ENCODE peak calls at places on chromosomes 1 and 21, in eight cellular contexts. B, O, M, Y, K, N, Z and R are unnamed samples. For H3K4me1, the result is how much of the 10 kb centered on the place peaks cover.

GRCh38 chr1:113542221-113542701 is 151.9 kb downstream of the MAGI3 start:
- DNase-seq in B (no peak), O (peak), M (no peak), Y (no peak), K (no peak), N (peak), Z (no peak), R (no peak)

GRCh38 chr1:48332115-48332514 is 109.6 kb downstream of the SLC5A9 start:
- DNase-seq in B (no peak), O (no peak), M (no peak), Y (no peak), K (no peak), N (no peak), Z (no peak), R (no peak)

GRCh38 chr1:22751124-22751531 is 40.5 kb downstream of the EPHB2 start:
- DNase-seq in B (peak), O (no peak), M (no peak), Y (no peak), K (no peak), N (no peak), Z (no peak), R (no peak)

GRCh38 chr21:26070822-26071425 is 99.6 kb downstream of the APP start:
- DNase-seq in B (no peak), O (no peak), M (no peak), Y (no peak), K (peak), N (no peak), Z (no peak), R (no peak)

GRCh38 chr1:67889940-67890567 is 56.8 kb upstream of the GNG12 start:
- DNase-seq in B (no peak), O (peak), M (peak), Y (no peak), K (no peak), N (no peak), Z (no peak), R (no peak)

GRCh38 chr1:154735061-154735800 is 127.2 kb upstream of the ADAR start:
- DNase-seq in B (no peak), O (no peak), M (no peak), Y (no peak), K (no peak), N (no peak), Z (no peak), R (no peak)

GRCh38 chr1:16967095-16967567 is 13.3 kb downstream of the MFAP2 start:
- DNase-seq in B (no peak), O (peak), M (no peak), Y (no peak), K (no peak), N (peak), Z (peak), R (peak)

GRCh38 chr21:42258885-42259407 is 40.0 kb downstream of the ABCG1 start:
- DNase-seq in B (no peak), O (no peak), M (no peak), Y (no peak), K (no peak), N (no peak), Z (no peak), R (no peak)

GRCh38 chr1:16112558-16113555 is 39.4 kb upstream of the FAM131C start:
- DNase-seq in B (peak), O (peak), M (peak), Y (no peak), K (no peak), N (peak), Z (peak), R (peak)

GRCh38 chr1:207702317-207702716 is 49.5 kb upstream of the CD46 start:
- DNase-seq in B (no peak), O (no peak), M (no peak), Y (no peak), K (no peak), N (no peak), Z (no peak), R (no peak)

GRCh38 chr1:85454214-85454613 is 10.7 kb downstream of the DDAH1 start:
- DNase-seq in B (no peak), O (no peak), M (no peak), Y (no peak), K (no peak), N (no peak), Z (no peak), R (no peak)

GRCh38 chr1:174740248-174740990 is 259.3 kb upstream of the CACYBP start:
- DNase-seq in B (no peak), O (no peak), M (no peak), Y (no peak), K (no peak), N (no peak), Z (no peak), R (no peak)

GRCh38 chr1:204872262-204872881 is 1.7 kb downstream of the NFASC start:
- DNase-seq in B (no peak), O (no peak), M (no peak), Y (no peak), K (no peak), N (no peak), Z (no peak), R (no peak)

GRCh38 chr1:246149543-246149942 is 357.5 kb downstream of the SMYD3 start:
- DNase-seq in B (no peak), O (no peak), M (no peak), Y (no peak), K (no peak), N (no peak), Z (no peak), R (no peak)

GRCh38 chr1:203033917-203034316 is 7.6 kb downstream of the PPFIA4 start:
- DNase-seq in B (no peak), O (peak), M (no peak), Y (no peak), K (no peak), N (no peak), Z (peak), R (no peak)

GRCh38 chr1:229848762-229849677 is 218.0 kb upstream of the GALNT2 start:
- DNase-seq in B (peak), O (no peak), M (peak), Y (no peak), K (peak), N (no peak), Z (no peak), R (no peak)

GRCh38 chr1:215672482-215672881 is 105.4 kb downstream of the KCTD3 start:
- DNase-seq in B (no peak), O (no peak), M (no peak), Y (no peak), K (no peak), N (no peak), Z (no peak), R (no peak)

GRCh38 chr1:8351693-8352470 is 34.0 kb downstream of the SLC45A1 start:
- DNase-seq in B (peak), O (no peak), M (peak), Y (peak), K (peak), N (no peak), Z (no peak), R (peak)

GRCh38 chr1:206023682-206024081 is at the start of gene CTSE:
- DNase-seq in B (no peak), O (peak), M (no peak), Y (no peak), K (no peak), N (no peak), Z (no peak), R (no peak)

GRCh38 chr21:21156919-21157318 is 158.7 kb downstream of the NCAM2 start:
- DNase-seq in B (no peak), O (no peak), M (no peak), Y (no peak), K (no peak), N (no peak), Z (no peak), R (no peak)

DNA sequence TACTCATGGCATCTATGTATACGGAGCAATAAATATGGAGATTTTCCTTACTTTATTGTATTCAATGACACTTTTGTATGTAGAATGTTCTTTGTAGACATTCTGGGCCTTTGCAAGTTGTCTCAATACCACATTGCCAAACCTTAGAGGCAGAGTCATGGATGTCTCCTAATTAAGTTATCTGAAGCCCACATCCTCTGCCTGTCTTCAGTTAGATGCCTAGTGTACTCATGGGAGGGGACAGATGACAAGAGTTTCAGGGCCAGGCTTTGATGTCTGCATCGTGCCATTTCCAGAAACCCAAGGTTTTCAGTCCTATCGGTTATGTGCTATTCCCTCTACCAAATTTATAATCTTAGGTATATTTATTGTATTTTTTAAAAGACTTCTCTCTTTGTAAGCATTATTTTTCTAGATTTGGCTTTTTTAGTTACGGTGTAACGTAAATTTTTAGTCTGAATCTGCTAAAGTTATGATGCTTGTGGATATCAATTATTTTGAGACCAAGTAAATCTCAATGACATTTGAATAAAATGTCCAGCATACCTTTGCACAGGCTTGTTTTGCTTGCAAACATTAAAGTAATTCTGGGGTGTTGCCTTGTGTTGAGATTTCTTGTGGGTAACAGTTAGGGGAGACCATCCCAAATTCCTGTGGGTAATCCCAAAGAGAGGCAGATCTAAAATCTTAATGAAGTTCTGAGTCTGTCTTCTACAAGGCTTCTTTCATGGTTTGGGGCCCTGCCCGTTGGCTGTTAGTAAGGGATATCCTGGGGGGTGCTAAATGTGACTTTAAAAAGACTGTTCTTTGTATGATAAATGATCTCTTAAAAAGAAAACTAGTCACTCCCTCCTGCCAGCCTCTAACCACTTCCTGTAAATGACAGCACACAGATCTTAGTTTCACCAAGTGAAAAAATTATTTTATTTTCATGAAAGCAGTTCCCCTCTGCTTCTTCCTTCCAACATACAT is 8.0 kb upstream of the MACF1 start:
- DNase-seq in B (no peak), O (no peak), M (peak), Y (no peak), K (peak), N (no peak), Z (no peak), R (no peak)
- H3K4me1 ChIP-seq in B (under half), O (half or more), M (under half), Y (half or more), K (half or more), N (under half), Z (under half), R (under half)

GRCh38 chr1:11529330-11529729 is 50.4 kb downstream of the DISP3 start:
- DNase-seq in B (no peak), O (peak), M (no peak), Y (no peak), K (no peak), N (peak), Z (no peak), R (no peak)

GRCh38 chr1:11526071-11526895 is 47.3 kb downstream of the DISP3 start:
- DNase-seq in B (no peak), O (no peak), M (no peak), Y (peak), K (no peak), N (no peak), Z (no peak), R (no peak)

GRCh38 chr1:11529763-11530730 is 51.1 kb downstream of the DISP3 start:
- DNase-seq in B (no peak), O (no peak), M (no peak), Y (no peak), K (no peak), N (peak), Z (no peak), R (no peak)

GRCh38 chr1:11528636-11529121 is 49.7 kb downstream of the DISP3 start:
- DNase-seq in B (no peak), O (peak), M (no peak), Y (no peak), K (no peak), N (no peak), Z (no peak), R (no peak)

DNA sequence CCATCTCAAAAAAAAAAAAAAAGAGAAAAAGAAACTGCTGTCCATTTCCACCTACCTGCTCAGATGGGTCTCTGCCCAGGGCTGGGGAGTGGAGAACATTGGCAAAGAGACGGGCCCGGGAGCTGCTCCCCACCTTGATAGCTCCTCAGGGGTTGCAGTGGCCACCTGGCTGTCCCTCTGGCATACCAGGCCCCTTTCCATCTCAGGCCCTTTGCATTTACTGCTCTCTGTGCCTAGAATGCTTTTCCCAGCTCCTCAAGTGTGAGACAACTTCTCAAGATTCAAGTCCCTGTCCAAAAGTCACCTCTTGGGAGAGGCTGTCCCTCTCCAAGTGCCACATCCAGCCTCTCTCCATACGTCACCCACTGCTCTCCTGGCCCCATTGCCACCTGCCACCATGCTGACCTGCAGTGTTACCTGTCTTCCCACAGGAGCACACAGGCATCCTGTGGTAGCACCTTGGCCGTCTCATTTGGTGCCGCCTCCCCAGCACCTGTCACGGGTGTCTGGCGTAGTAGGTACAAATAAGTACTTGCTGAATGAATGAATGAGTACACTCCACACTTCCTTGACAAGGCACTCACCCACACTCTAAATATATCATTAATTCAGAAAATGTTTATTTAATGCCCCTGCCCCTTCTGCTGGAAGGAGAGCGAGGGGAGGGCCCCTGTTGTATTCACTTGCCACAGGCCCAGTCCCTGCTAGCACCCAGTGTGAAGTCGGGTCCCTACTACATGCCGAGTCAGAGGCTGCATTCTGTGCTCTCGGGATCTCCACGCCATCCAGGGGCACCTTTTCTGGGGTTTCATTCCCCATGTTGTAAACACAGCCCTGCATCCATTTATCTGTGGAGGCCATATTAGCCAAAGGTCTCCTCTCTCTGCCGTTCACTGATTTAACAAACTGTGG is 48.8 kb downstream of the DISP3 start:
- DNase-seq in B (no peak), O (no peak), M (no peak), Y (no peak), K (no peak), N (no peak), Z (no peak), R (no peak)
- H3K4me3 ChIP-seq in B (no peak), O (no peak), M (no peak), Y (no peak), K (no peak), N (no peak), Z (no peak), R (no peak)

GRCh38 chr1:198620198-198620597 is 18.6 kb upstream of the PTPRC start:
- DNase-seq in B (no peak), O (no peak), M (no peak), Y (no peak), K (peak), N (no peak), Z (no peak), R (no peak)
- H3K4me1 ChIP-seq in B (under half), O (under half), M (under half), Y (under half), K (half or more), N (under half), Z (under half), R (under half)

GRCh38 chr21:37065561-37066177 is 7.2 kb downstream of the PIGP start:
- DNase-seq in B (no peak), O (peak), M (no peak), Y (no peak), K (no peak), N (no peak), Z (no peak), R (no peak)
- H3K4me3 ChIP-seq in B (no peak), O (no peak), M (no peak), Y (no peak), K (no peak), N (no peak), Z (no peak), R (no peak)